ENCODE peak calls at places on chromosomes 1 and 21, in ten cellular contexts. E, B, X, K, U, S, Y, J, W and F are unnamed samples.

GRCh38 chr1:40379785-40380452 is 6.4 kb downstream of the SMAP2 start:
- DNase-seq in E (no peak), B (no peak), X (no peak), K (no peak), U (peak), S (no peak), Y (no peak), J (no peak), W (peak), F (no peak)

GRCh38 chr1:202505356-202505755 is 156.9 kb downstream of the PPP1R12B start:
- DNase-seq in E (no peak), B (no peak), X (no peak), K (no peak), U (peak), S (no peak), Y (no peak), J (no peak), W (peak), F (no peak)

GRCh38 chr1:159798893-159799292 is 3.3 kb upstream of the FCRL6 start:
- DNase-seq in E (peak), B (no peak), X (peak), K (peak), U (peak), S (peak), Y (peak), J (peak), W (peak), F (peak)

GRCh38 chr1:7256526-7256925 is 471.3 kb downstream of the CAMTA1 start:
- DNase-seq in E (no peak), B (no peak), X (no peak), K (no peak), U (no peak), S (no peak), Y (no peak), J (no peak), W (no peak), F (no peak)

GRCh38 chr1:44681905-44682900 is 7.7 kb downstream of the ARMH1 start:
- DNase-seq in E (no peak), B (no peak), X (no peak), K (no peak), U (no peak), S (no peak), Y (peak), J (no peak), W (no peak), F (no peak)

GRCh38 chr1:53896673-53897229 is 2.8 kb downstream of the DIO1 start:
- DNase-seq in E (no peak), B (no peak), X (no peak), K (no peak), U (peak), S (no peak), Y (no peak), J (no peak), W (peak), F (no peak)

GRCh38 chr1:205813755-205814058 is 709 bp upstream of the SLC41A1 start:
- DNase-seq in E (peak), B (no peak), X (no peak), K (no peak), U (no peak), S (peak), Y (no peak), J (no peak), W (no peak), F (no peak)

GRCh38 chr1:27521336-27522147 is 31.6 kb upstream of the WASF2 start:
- DNase-seq in E (peak), B (no peak), X (peak), K (no peak), U (no peak), S (no peak), Y (no peak), J (no peak), W (peak), F (peak)

GRCh38 chr1:116791727-116792126 is 37.5 kb downstream of the CD2 start:
- DNase-seq in E (no peak), B (no peak), X (no peak), K (no peak), U (no peak), S (no peak), Y (no peak), J (no peak), W (no peak), F (no peak)

GRCh38 chr1:206859082-206859491 is 6.3 kb upstream of the IL20 start:
- DNase-seq in E (no peak), B (no peak), X (no peak), K (no peak), U (no peak), S (no peak), Y (no peak), J (no peak), W (no peak), F (no peak)

GRCh38 chr1:202760589-202760988 is 47.6 kb downstream of the KDM5B start:
- DNase-seq in E (no peak), B (no peak), X (no peak), K (no peak), U (no peak), S (no peak), Y (no peak), J (no peak), W (peak), F (no peak)

GRCh38 chr1:8431028-8431427 is 113.1 kb downstream of the SLC45A1 start:
- DNase-seq in E (peak), B (no peak), X (no peak), K (no peak), U (no peak), S (no peak), Y (no peak), J (no peak), W (no peak), F (no peak)

GRCh38 chr1:59674605-59675004 is 140.1 kb upstream of the HOOK1 start:
- DNase-seq in E (no peak), B (no peak), X (no peak), K (no peak), U (peak), S (no peak), Y (no peak), J (no peak), W (peak), F (no peak)

GRCh38 chr21:45595574-45596295 is 47.8 kb upstream of the PCBP3 start:
- DNase-seq in E (no peak), B (no peak), X (no peak), K (no peak), U (no peak), S (no peak), Y (no peak), J (peak), W (no peak), F (no peak)

GRCh38 chr1:17581389-17582123 is 42.1 kb downstream of the ARHGEF10L start:
- DNase-seq in E (no peak), B (no peak), X (no peak), K (no peak), U (no peak), S (no peak), Y (peak), J (no peak), W (no peak), F (no peak)

GRCh38 chr1:16718908-16719533 is 21.3 kb upstream of the RNU1-4 start:
- DNase-seq in E (no peak), B (no peak), X (no peak), K (peak), U (no peak), S (no peak), Y (peak), J (peak), W (no peak), F (no peak)

GRCh38 chr1:64495878-64496277 is 25.9 kb downstream of the CACHD1 start:
- DNase-seq in E (no peak), B (no peak), X (no peak), K (no peak), U (no peak), S (no peak), Y (no peak), J (no peak), W (no peak), F (no peak)

GRCh38 chr1:159196543-159196942 is 8.1 kb upstream of the ACKR1 start:
- DNase-seq in E (no peak), B (no peak), X (no peak), K (no peak), U (no peak), S (no peak), Y (no peak), J (no peak), W (peak), F (no peak)

GRCh38 chr1:22808186-22808845 is 97.7 kb downstream of the EPHB2 start:
- DNase-seq in E (no peak), B (no peak), X (no peak), K (no peak), U (peak), S (no peak), Y (no peak), J (no peak), W (peak), F (no peak)

GRCh38 chr1:43565600-43566360 is 35.1 kb downstream of the PTPRF start:
- DNase-seq in E (peak), B (peak), X (peak), K (no peak), U (peak), S (no peak), Y (no peak), J (peak), W (peak), F (peak)

GRCh38 chr1:200139661-200140250 is 112.2 kb downstream of the NR5A2 start:
- DNase-seq in E (no peak), B (no peak), X (no peak), K (peak), U (peak), S (peak), Y (peak), J (no peak), W (peak), F (no peak)

GRCh38 chr1:55179177-55179835 is 35.9 kb downstream of the USP24 start:
- DNase-seq in E (no peak), B (no peak), X (no peak), K (no peak), U (peak), S (no peak), Y (no peak), J (no peak), W (no peak), F (no peak)

GRCh38 chr1:96028071-96028470 is 693.5 kb upstream of the PTBP2 start:
- DNase-seq in E (no peak), B (no peak), X (no peak), K (no peak), U (no peak), S (no peak), Y (no peak), J (no peak), W (no peak), F (no peak)

GRCh38 chr1:206831605-206832004 is 33.8 kb upstream of the IL20 start:
- DNase-seq in E (no peak), B (no peak), X (no peak), K (no peak), U (no peak), S (no peak), Y (no peak), J (no peak), W (no peak), F (no peak)

GRCh38 chr1:74505133-74505532 is 7.3 kb downstream of the LRRC53 start:
- DNase-seq in E (no peak), B (no peak), X (no peak), K (no peak), U (peak), S (no peak), Y (no peak), J (no peak), W (peak), F (peak)

GRCh38 chr1:85624361-85624760 is 43.8 kb downstream of the CCN1 start:
- DNase-seq in E (no peak), B (no peak), X (no peak), K (no peak), U (peak), S (no peak), Y (no peak), J (no peak), W (no peak), F (no peak)